ENCODE peak calls at places on chromosomes 13 and 19, in seven cellular contexts. B is Karpas-422, U is heart right ventricle, P is uterus, C is heart left ventricle, K is small intestine, A is psoas muscle. Y is an unnamed sample.

GRCh38 chr13:114087430-114087829 is 45.0 kb downstream of the RASA3 start:
- DNase-seq in B (no peak), U (no peak), P (no peak), C (peak), K (no peak), A (no peak), Y (no peak)

GRCh38 chr13:51697855-51698254 is 106.1 kb downstream of the DHRS12 start:
- DNase-seq in B (peak), U (no peak), P (no peak), C (no peak), K (no peak), A (no peak), Y (no peak)

GRCh38 chr19:27972291-27973040 is 1240.5 kb downstream of the UQCRFS1 start:
- DNase-seq in B (no peak), U (no peak), P (no peak), C (no peak), K (no peak), A (no peak), Y (no peak)

GRCh38 chr13:91740811-91741210 is 342.4 kb downstream of the GPC5 start:
- DNase-seq in B (no peak), U (no peak), P (no peak), C (no peak), K (no peak), A (no peak), Y (no peak)

GRCh38 chr19:45710731-45711130 is 18.3 kb downstream of the QPCTL start:
- DNase-seq in B (no peak), U (no peak), P (no peak), C (no peak), K (no peak), A (no peak), Y (no peak)

GRCh38 chr13:36475468-36475867 is 43.2 kb downstream of the CCNA1 start:
- DNase-seq in B (peak), U (no peak), P (no peak), C (no peak), K (no peak), A (no peak), Y (no peak)

GRCh38 chr13:43405457-43405856 is 381.3 kb downstream of the ENOX1 start:
- DNase-seq in B (no peak), U (no peak), P (no peak), C (no peak), K (no peak), A (no peak), Y (no peak)

GRCh38 chr19:34173145-34173956 is 1.0 kb downstream of the LSM14A start:
- DNase-seq in B (peak), U (no peak), P (peak), C (peak), K (peak), A (peak), Y (peak)

GRCh38 chr19:35712910-35713845 is 4.6 kb upstream of the KMT2B start:
- DNase-seq in B (peak), U (no peak), P (no peak), C (no peak), K (no peak), A (no peak), Y (no peak)

GRCh38 chr19:17311455-17312248 is 2.3 kb downstream of the DDA1 start:
- DNase-seq in B (no peak), U (no peak), P (no peak), C (no peak), K (no peak), A (no peak), Y (no peak)

GRCh38 chr19:39474139-39474620 is 6.5 kb upstream of the TIMM50 start:
- DNase-seq in B (peak), U (peak), P (peak), C (peak), K (peak), A (peak), Y (peak)

GRCh38 chr13:79108914-79109643 is 297.0 kb downstream of the RBM26 start:
- DNase-seq in B (no peak), U (no peak), P (no peak), C (no peak), K (no peak), A (no peak), Y (no peak)

GRCh38 chr19:23996549-23996948 is 81.9 kb downstream of the ZNF726 start:
- DNase-seq in B (peak), U (no peak), P (no peak), C (no peak), K (no peak), A (no peak), Y (no peak)

GRCh38 chr19:17706750-17707181 is 12.5 kb upstream of the MAP1S start:
- DNase-seq in B (no peak), U (no peak), P (no peak), C (no peak), K (no peak), A (no peak), Y (no peak)

GRCh38 chr19:13100031-13100588 is 2.5 kb downstream of the LYL1 start:
- DNase-seq in B (peak), U (no peak), P (no peak), C (no peak), K (no peak), A (no peak), Y (no peak)

GRCh38 chr13:114010401-114011101 is 36.7 kb upstream of the C13orf46 start:
- DNase-seq in B (no peak), U (no peak), P (no peak), C (no peak), K (no peak), A (peak), Y (no peak)

GRCh38 chr19:15199652-15200574 is 882 bp downstream of the NOTCH3 start:
- DNase-seq in B (no peak), U (no peak), P (no peak), C (no peak), K (no peak), A (no peak), Y (peak)

GRCh38 chr19:45960595-45961235 is 12.9 kb downstream of the NOVA2 start:
- DNase-seq in B (peak), U (no peak), P (no peak), C (no peak), K (no peak), A (no peak), Y (no peak)

GRCh38 chr19:55525289-55526101 is 11.4 kb downstream of the SBK2 start:
- DNase-seq in B (no peak), U (no peak), P (no peak), C (no peak), K (no peak), A (no peak), Y (no peak)

GRCh38 chr13:110306960-110307696 is at the start of the genes COL4A1 and COL4A2:
- DNase-seq in B (no peak), U (peak), P (peak), C (peak), K (no peak), A (peak), Y (peak)

GRCh38 chr13:99572921-99573320 is 71.6 kb downstream of the TM9SF2 start:
- DNase-seq in B (no peak), U (no peak), P (no peak), C (no peak), K (no peak), A (no peak), Y (peak)

GRCh38 chr19:5958851-5959122 is 19.2 kb downstream of the RANBP3 start:
- DNase-seq in B (no peak), U (no peak), P (no peak), C (no peak), K (no peak), A (no peak), Y (no peak)

GRCh38 chr19:5959260-5960004 is 18.5 kb downstream of the RANBP3 start:
- DNase-seq in B (no peak), U (no peak), P (no peak), C (no peak), K (no peak), A (no peak), Y (no peak)

GRCh38 chr19:5956728-5957127 is 21.2 kb downstream of the RANBP3 start:
- DNase-seq in B (no peak), U (no peak), P (no peak), C (no peak), K (no peak), A (no peak), Y (no peak)

GRCh38 chr19:5957132-5957531 is 20.8 kb downstream of the RANBP3 start:
- DNase-seq in B (no peak), U (no peak), P (no peak), C (no peak), K (peak), A (no peak), Y (no peak)

GRCh38 chr19:5958074-5958850 is 19.7 kb downstream of the RANBP3 start:
- DNase-seq in B (no peak), U (no peak), P (no peak), C (no peak), K (no peak), A (no peak), Y (no peak)
- H3K27ac ChIP-seq in B (no peak), U (no peak), P (no peak), C (no peak), K (no peak), A (no peak), Y (no peak)

GRCh38 chr19:1286859-1287621 is 1.4 kb downstream of the EFNA2 start:
- DNase-seq in B (no peak), U (no peak), P (no peak), C (no peak), K (no peak), A (no peak), Y (no peak)

GRCh38 chr19:1284293-1284978 is 1.2 kb upstream of the EFNA2 start:
- DNase-seq in B (peak), U (no peak), P (no peak), C (no peak), K (peak), A (no peak), Y (no peak)

GRCh38 chr19:1286451-1286858 is 782 bp downstream of the EFNA2 start:
- DNase-seq in B (no peak), U (no peak), P (no peak), C (no peak), K (no peak), A (no peak), Y (no peak)

GRCh38 chr19:1284979-1285736 is 515 bp upstream of the EFNA2 start:
- DNase-seq in B (no peak), U (no peak), P (no peak), C (no peak), K (no peak), A (no peak), Y (no peak)

DNA sequence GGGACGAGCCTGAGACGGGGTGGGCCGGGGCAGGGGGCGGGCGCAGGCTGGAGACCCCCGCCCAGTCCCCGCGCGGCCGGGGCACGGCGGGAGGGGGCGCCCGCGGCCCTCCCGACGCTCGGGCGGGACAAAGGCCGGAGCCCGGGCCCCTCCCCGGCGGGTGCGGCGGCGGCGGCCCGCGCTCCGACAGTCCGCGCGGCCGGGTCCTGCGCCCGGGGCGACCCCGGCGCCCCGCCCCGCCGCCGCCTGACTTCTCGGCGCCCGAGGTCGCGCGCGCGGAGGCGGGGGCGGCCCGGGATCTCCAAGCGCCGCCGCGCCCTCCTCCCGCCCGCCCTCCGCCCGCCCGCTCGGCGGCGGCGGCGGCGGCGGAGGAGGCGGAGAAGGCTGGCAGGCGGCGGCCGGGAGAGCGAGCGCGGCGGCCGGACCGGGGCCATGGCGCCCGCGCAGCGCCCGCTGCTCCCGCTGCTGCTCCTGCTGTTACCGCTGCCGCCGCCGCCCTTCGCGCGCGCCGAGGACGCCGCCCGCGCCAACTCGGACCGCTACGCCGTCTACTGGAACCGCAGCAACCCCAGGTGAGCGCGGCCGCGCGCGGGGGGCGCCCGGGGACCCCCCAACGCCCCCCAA is at the start of gene EFNA2:
- DNase-seq in B (no peak), U (no peak), P (no peak), C (no peak), K (peak), A (no peak), Y (no peak)
- H3K4me3 ChIP-seq in B (no peak), U (no peak), P (no peak), C (no peak), K (peak), A (no peak), Y (no peak)

DNA sequence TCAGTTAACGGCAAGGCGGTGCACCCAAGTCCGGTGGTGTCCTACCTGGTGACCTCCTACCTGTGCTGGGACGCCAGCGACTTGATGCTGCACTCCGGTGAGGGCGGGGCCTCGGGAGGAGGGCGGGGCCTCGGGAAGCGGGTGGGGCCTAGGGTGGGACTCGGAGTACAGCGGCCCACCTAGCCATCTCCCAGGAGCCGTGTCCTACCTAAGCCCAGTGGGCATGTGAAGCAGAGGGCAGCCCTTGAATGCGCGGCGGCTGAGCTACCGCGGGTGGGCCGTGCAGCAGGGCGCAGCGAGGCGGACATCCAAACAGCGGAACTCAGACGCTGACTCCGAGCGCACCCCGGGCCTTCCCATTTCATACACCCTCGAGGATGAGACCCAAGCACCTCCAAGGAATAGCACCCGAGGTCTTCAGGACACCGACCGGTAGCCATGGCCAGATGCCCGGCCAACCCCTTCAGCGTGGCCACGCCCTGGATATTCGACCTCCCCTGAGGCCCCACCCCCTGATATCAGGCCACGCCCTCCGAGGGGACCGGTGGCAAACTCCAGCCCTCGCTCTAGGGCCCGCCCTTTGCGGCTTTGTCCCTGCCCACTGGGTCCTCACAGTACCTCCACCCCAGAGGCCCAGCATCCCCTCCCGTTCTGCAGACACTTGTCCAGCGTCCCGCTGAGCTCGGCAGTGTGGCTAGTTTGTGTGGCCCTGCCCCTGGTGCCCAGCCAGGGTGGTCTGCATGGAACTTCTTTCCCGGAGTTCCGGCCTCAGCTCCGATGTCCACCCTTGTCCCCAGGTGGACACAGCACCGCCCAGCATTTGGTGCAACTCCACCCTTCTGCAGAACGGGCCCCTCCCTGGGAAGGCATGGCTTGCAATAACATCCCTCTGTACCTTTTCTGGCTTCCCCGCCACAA is 5.4 kb downstream of the KLK1 start:
- DNase-seq in B (peak), U (peak), P (no peak), C (no peak), K (peak), A (peak), Y (peak)
- H3K27ac ChIP-seq in B (no peak), U (no peak), P (no peak), C (no peak), K (no peak), A (no peak), Y (no peak)

GRCh38 chr19:1787116-1787515 is 25.0 kb downstream of the ATP8B3 start:
- DNase-seq in B (no peak), U (no peak), P (no peak), C (no peak), K (peak), A (no peak), Y (no peak)
- H3K4me3 ChIP-seq in B (no peak), U (no peak), P (no peak), C (no peak), K (no peak), A (no peak), Y (no peak)

GRCh38 chr19:3683405-3683865 is 16.8 kb downstream of the PIP5K1C start:
- DNase-seq in B (no peak), U (peak), P (peak), C (peak), K (no peak), A (no peak), Y (peak)
- H3K27ac ChIP-seq in B (no peak), U (peak), P (peak), C (peak), K (no peak), A (peak), Y (peak)

DNA sequence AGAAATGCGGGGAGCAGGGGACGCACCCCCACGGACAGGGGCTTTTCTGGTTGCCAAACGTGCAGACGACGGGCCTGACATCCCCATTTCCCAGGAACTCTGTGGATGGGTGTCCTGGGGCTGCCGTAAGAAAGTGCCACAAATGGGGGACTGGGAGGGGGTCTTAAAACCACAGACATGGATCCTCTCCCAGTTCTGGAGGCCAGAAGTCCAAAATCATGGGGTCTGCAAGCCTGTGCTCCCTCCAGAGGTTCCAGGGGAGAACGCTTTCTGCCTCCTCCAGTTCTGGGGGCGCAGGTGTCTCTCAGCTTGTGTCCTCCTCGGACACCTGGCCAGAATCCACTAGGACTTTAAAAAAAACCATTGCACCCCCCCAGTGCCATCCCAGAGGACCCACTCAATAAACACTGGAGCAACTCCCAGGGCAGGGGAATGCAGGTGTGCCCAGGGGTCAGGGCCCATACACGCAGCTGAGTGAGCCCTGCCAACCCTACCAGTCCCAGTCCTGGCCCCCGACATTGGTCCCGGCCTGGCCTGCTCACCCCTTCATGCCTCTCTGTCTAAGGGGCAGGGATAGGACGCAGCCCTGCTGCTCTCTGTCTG is 103.9 kb downstream of the GADD45B start:
- DNase-seq in B (no peak), U (no peak), P (no peak), C (no peak), K (no peak), A (no peak), Y (no peak)
- H3K4me3 ChIP-seq in B (no peak), U (no peak), P (peak), C (peak), K (peak), A (peak), Y (no peak)

GRCh38 chr13:98450495-98451167 is 126.3 kb downstream of the STK24 start:
- DNase-seq in B (no peak), U (peak), P (no peak), C (peak), K (no peak), A (no peak), Y (peak)
- H3K27ac ChIP-seq in B (no peak), U (peak), P (peak), C (peak), K (no peak), A (peak), Y (peak)